ENCODE peak calls at places on chromosomes 11 and 22, in four cellular contexts. N, O, R and B are unnamed samples.

GRCh38 chr11:65215441-65216076 is 33.8 kb downstream of the CAPN1 start:
- DNase-seq in O (no peak), R (no peak), N (no peak), B (no peak)

GRCh38 chr11:45110562-45110961 is 35.9 kb upstream of the PRDM11 start:
- DNase-seq in O (peak; percentile 78), R (peak; percentile 85), N (no peak), B (peak; percentile 68)

GRCh38 chr11:66883021-66883968 is 26.4 kb downstream of the LRFN4 start:
- DNase-seq in O (peak; percentile 93), N (no peak), R (peak; percentile 51), B (peak; percentile 80)

GRCh38 chr11:124739479-124740276 is at the start of gene NRGN:
- DNase-seq in N (peak; percentile 40), R (peak; percentile 89), O (peak; percentile 77), B (peak; percentile 74)

GRCh38 chr11:100875521-100875869 is 188.4 kb downstream of the ARHGAP42 start:
- DNase-seq in N (no peak), O (no peak), R (no peak), B (no peak)

GRCh38 chr11:27688076-27688475 is 12.2 kb downstream of the BDNF start:
- DNase-seq in N (no peak), O (no peak), R (no peak), B (no peak)

GRCh38 chr11:117885777-117886176 is 9.3 kb upstream of the FXYD6 start:
- DNase-seq in O (no peak), R (peak; percentile 57), N (no peak), B (no peak)

GRCh38 chr11:119696378-119697157 is 32.4 kb downstream of the NECTIN1 start:
- DNase-seq in N (no peak), O (no peak), R (no peak), B (no peak)

GRCh38 chr11:113618360-113618759 is 87.7 kb downstream of the TMPRSS5 start:
- DNase-seq in N (no peak), R (peak; percentile 30), O (no peak), B (no peak)

GRCh38 chr11:79623375-79623774 is 182.5 kb upstream of the TENM4 start:
- DNase-seq in O (no peak), R (no peak), N (no peak), B (no peak)

GRCh38 chr11:68775951-68776388 is 24.6 kb upstream of the TESMIN start:
- DNase-seq in O (no peak), N (no peak), R (no peak), B (no peak)

GRCh38 chr11:134170909-134171281 is 52.9 kb downstream of the NCAPD3 start:
- DNase-seq in O (no peak), N (no peak), R (peak; percentile 29), B (peak; percentile 30)

GRCh38 chr11:6096417-6096816 is 11.1 kb upstream of the OR56B4 start:
- DNase-seq in O (no peak), N (no peak), R (no peak), B (no peak)

GRCh38 chr11:124746621-124747243 is 5.3 kb downstream of the VSIG2 start:
- DNase-seq in N (peak; percentile 9), R (peak; percentile 74), O (peak; percentile 84), B (peak; percentile 72)

GRCh38 chr22:44628273-44628672 is 73.7 kb upstream of the PRR5 start:
- DNase-seq in N (no peak), R (no peak), O (no peak), B (no peak)

GRCh38 chr22:37196539-37197450 is 8.7 kb upstream of the C1QTNF6 start:
- DNase-seq in R (peak; percentile 94), N (no peak), O (peak; percentile 92), B (peak; percentile 88)

GRCh38 chr11:110430267-110431211 is 791 bp downstream of the FDX1 start:
- DNase-seq in R (peak; percentile 61), N (no peak), O (no peak), B (no peak)

GRCh38 chr22:41504397-41504796 is 35.5 kb downstream of the ACO2 start:
- DNase-seq in O (no peak), R (peak; percentile 49), N (no peak), B (no peak)

GRCh38 chr22:41512421-41513194 is 31.7 kb downstream of the POLR3H start:
- DNase-seq in N (peak; percentile 56), O (peak; percentile 48), R (peak; percentile 69), B (peak; percentile 65)

GRCh38 chr22:41511521-41511968 is 32.7 kb downstream of the POLR3H start:
- DNase-seq in N (no peak), R (no peak), O (no peak), B (no peak)

GRCh38 chr22:41507330-41508063 is 36.8 kb downstream of the POLR3H start:
- DNase-seq in O (no peak), R (no peak), N (no peak), B (no peak)

GRCh38 chr22:41508770-41509170 is 35.5 kb downstream of the POLR3H start:
- DNase-seq in N (no peak), R (no peak), O (no peak), B (no peak)
- TF ChIP-seq CTCF in N (no peak), R (peak; percentile 5), O (no peak), B (peak; percentile 34)

GRCh38 chr11:2913029-2913431 is 16.2 kb downstream of the PHLDA2 start:
- DNase-seq in R (peak; percentile 35), N (no peak), O (no peak), B (peak; percentile 33)

GRCh38 chr11:2912498-2912897 is 16.7 kb downstream of the PHLDA2 start:
- DNase-seq in N (no peak), R (peak; percentile 59), O (peak; percentile 76), B (peak; percentile 64)

GRCh38 chr11:2911088-2912037 is 17.9 kb downstream of the PHLDA2 start:
- DNase-seq in N (no peak), O (no peak), R (no peak), B (no peak)

GRCh38 chr11:2910401-2910955 is 18.7 kb downstream of the PHLDA2 start:
- DNase-seq in N (no peak), R (no peak), O (no peak), B (no peak)

GRCh38 chr11:2912038-2912410 is 17.2 kb downstream of the PHLDA2 start:
- DNase-seq in N (no peak), R (no peak), O (no peak), B (no peak)
- TF ChIP-seq CTCF in N (no peak), R (no peak), O (no peak), B (no peak)

GRCh38 chr11:73359930-73360742 is 16.1 kb upstream of the RELT start:
- DNase-seq in N (peak; percentile 39), O (peak; percentile 43), R (peak; percentile 63), B (no peak)
- TF ChIP-seq CTCF in N (peak; percentile 71), O (peak; percentile 49), R (peak; percentile 47), B (peak; percentile 74)

DNA sequence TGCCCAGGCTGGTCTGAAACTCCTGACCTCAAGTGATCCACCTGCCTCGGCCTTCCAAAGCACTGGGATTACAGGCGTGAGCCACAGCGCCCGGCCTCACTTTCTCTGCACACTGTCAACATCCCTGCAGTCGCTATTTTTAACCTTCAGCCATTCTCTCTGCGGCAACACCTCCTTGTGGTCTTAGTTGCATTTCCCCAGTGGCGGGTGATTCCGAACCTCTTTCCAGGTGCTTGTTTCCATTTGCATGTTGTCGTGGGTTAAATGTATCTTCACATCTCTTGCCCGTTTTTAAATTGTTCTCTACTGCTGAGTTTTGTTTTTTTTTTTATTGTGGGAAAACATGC is 2.2 kb upstream of the SCT start:
- DNase-seq in O (no peak), N (no peak), R (no peak), B (no peak)
- TF ChIP-seq CTCF in O (no peak), N (no peak), R (no peak), B (no peak)

GRCh38 chr11:132576706-132577105 is 955.6 kb downstream of the OPCML start:
- DNase-seq in R (peak; percentile 91), N (peak; percentile 4), O (peak; percentile 11), B (peak; percentile 87)
- TF ChIP-seq CTCF in R (no peak), N (no peak), O (no peak), B (peak; percentile 23)

GRCh38 chr11:76551400-76551799 is 106.6 kb downstream of the EMSY start:
- DNase-seq in R (peak; percentile 43), N (no peak), O (no peak), B (no peak)
- TF ChIP-seq CTCF in R (peak; percentile 11), N (no peak), O (peak; percentile 39), B (peak; percentile 53)

GRCh38 chr22:32385681-32386080 is 26.4 kb downstream of the RTCB start:
- DNase-seq in O (no peak), N (no peak), R (no peak), B (no peak)

GRCh38 chr22:32395107-32395506 is 16.9 kb downstream of the RTCB start:
- DNase-seq in R (no peak), N (no peak), O (no peak), B (no peak)

DNA sequence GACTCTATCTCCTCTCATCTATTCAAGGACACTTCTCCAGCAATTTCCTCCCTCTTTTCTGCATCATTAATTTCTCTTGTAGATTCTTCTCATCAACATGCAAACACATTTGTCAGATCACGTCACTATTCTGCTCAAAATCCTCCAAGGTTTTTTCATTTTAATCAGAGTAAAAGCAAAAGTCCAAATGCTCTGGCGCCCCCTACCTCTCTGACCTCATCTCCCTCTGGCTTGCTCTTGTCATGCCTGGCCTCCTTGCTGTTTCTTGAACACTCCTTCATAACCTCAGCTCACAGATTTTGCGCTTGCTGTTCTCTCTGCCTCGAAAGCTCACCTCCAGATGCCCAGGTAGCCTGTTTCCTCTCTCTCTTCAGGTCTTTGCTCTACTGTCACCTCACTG is 22.4 kb downstream of the RTCB start:
- DNase-seq in R (peak; percentile 18), N (no peak), O (peak; percentile 12), B (peak; percentile 26)
- TF ChIP-seq CTCF in R (peak; percentile 42), N (peak; percentile 48), O (peak; percentile 26), B (peak; percentile 76)